ENCODE peak calls at places on chromosomes 4 and X, in five cellular contexts. N is HCT116, O is GM23338, C is fibroblast of lung, X is cardiac muscle cell. D is an unnamed sample. For H3K4me1, the result is how much of the 10 kb centered on the place peaks cover.

GRCh38 chr4:153466637-153467153 is 535 bp downstream of the TMEM131L start:
- DNase-seq in N (no peak), O (peak), C (no peak), X (peak), D (no peak)

GRCh38 chr4:71440612-71441011 is 101.8 kb downstream of the SLC4A4 start:
- DNase-seq in N (no peak), O (no peak), C (no peak), X (no peak), D (no peak)

GRCh38 chr4:119244832-119245231 is 32.3 kb downstream of the USP53 start:
- DNase-seq in N (no peak), O (no peak), C (no peak), X (no peak), D (no peak)

GRCh38 chr4:155038459-155038858 is 170.0 kb upstream of the NPY2R start:
- DNase-seq in N (no peak), O (no peak), C (no peak), X (no peak), D (no peak)

GRCh38 chr4:2785613-2786012 is 7.3 kb upstream of the SH3BP2 start:
- DNase-seq in N (no peak), O (no peak), C (no peak), X (no peak), D (no peak)

GRCh38 chr4:124945422-124945821 is 232.9 kb upstream of the ANKRD50 start:
- DNase-seq in N (no peak), O (no peak), C (no peak), X (no peak), D (no peak)

GRCh38 chrX:30275498-30275897 is 28.6 kb downstream of the MAGEB1 start:
- DNase-seq in N (peak), O (peak), C (peak), X (peak), D (peak)

GRCh38 chr4:156941940-156942548 is 29.6 kb downstream of the PDGFC start:
- DNase-seq in N (no peak), O (peak), C (peak), X (peak), D (peak)

GRCh38 chrX:116281106-116281505 is 110.6 kb downstream of the AGTR2 start:
- DNase-seq in N (no peak), O (peak), C (no peak), X (no peak), D (no peak)

GRCh38 chrX:148947399-148948025 is 447.1 kb downstream of the AFF2 start:
- DNase-seq in N (no peak), O (peak), C (peak), X (no peak), D (no peak)
- TF ChIP-seq CTCF in N (no peak), O (no peak), C (no peak), X (no peak), D (no peak)

GRCh38 chrX:80486299-80486698 is 66.1 kb downstream of the TENT5D start:
- DNase-seq in N (no peak), O (no peak), C (no peak), X (no peak), D (no peak)

GRCh38 chrX:80485543-80485942 is 65.3 kb downstream of the TENT5D start:
- DNase-seq in N (no peak), O (no peak), C (no peak), X (no peak), D (no peak)

GRCh38 chrX:80489166-80489565 is 68.9 kb downstream of the TENT5D start:
- DNase-seq in N (no peak), O (no peak), C (no peak), X (no peak), D (no peak)
- H3K4me3 ChIP-seq in N (no peak), O (no peak), C (no peak), X (no peak), D (no peak)

GRCh38 chr4:139557506-139558110 is 1.6 kb upstream of the SETD7 start:
- DNase-seq in N (no peak), O (peak), C (no peak), X (no peak), D (peak)
- H3K4me1 ChIP-seq in N (under half), O (under half), C (under half), X (under half), D (under half)

GRCh38 chr4:186936496-186937375 is 213.1 kb upstream of the FAT1 start:
- DNase-seq in N (peak), O (no peak), C (peak), X (no peak), D (peak)
- TF ChIP-seq CTCF in N (no peak), O (no peak), C (peak), X (peak), D (no peak)

GRCh38 chrX:48470110-48470832 is at the start of gene SLC38A5:
- DNase-seq in N (no peak), O (no peak), C (no peak), X (no peak), D (no peak)

GRCh38 chrX:48467331-48467761 is 2.7 kb downstream of the SLC38A5 start:
- DNase-seq in N (no peak), O (peak), C (peak), X (no peak), D (no peak)

GRCh38 chrX:48468693-48469691 is 1.1 kb downstream of the SLC38A5 start:
- DNase-seq in N (no peak), O (peak), C (peak), X (no peak), D (no peak)

GRCh38 chrX:48466696-48467095 is 3.4 kb downstream of the SLC38A5 start:
- DNase-seq in N (no peak), O (peak), C (no peak), X (no peak), D (no peak)

GRCh38 chrX:48468247-48468671 is 1.8 kb downstream of the SLC38A5 start:
- DNase-seq in N (no peak), O (peak), C (no peak), X (no peak), D (no peak)
- H3K4me3 ChIP-seq in N (peak), O (peak), C (peak), X (no peak), D (no peak)

GRCh38 chr4:57109847-57110634 is at the start of gene IGFBP7:
- DNase-seq in N (no peak), O (peak), C (no peak), X (peak), D (peak)

GRCh38 chr4:57113870-57114269 is 3.7 kb upstream of the IGFBP7 start:
- DNase-seq in N (no peak), O (peak), C (no peak), X (no peak), D (no peak)

GRCh38 chr4:57110635-57111546 is 706 bp upstream of the IGFBP7 start:
- DNase-seq in N (no peak), O (peak), C (peak), X (peak), D (no peak)

GRCh38 chr4:57104706-57105560 is 5.3 kb downstream of the IGFBP7 start:
- DNase-seq in N (no peak), O (no peak), C (no peak), X (no peak), D (no peak)

GRCh38 chr4:57109530-57109846 is 697 bp downstream of the IGFBP7 start:
- DNase-seq in N (no peak), O (peak), C (no peak), X (no peak), D (no peak)
- H3K4me1 ChIP-seq in N (under half), O (under half), C (under half), X (under half), D (under half)

DNA sequence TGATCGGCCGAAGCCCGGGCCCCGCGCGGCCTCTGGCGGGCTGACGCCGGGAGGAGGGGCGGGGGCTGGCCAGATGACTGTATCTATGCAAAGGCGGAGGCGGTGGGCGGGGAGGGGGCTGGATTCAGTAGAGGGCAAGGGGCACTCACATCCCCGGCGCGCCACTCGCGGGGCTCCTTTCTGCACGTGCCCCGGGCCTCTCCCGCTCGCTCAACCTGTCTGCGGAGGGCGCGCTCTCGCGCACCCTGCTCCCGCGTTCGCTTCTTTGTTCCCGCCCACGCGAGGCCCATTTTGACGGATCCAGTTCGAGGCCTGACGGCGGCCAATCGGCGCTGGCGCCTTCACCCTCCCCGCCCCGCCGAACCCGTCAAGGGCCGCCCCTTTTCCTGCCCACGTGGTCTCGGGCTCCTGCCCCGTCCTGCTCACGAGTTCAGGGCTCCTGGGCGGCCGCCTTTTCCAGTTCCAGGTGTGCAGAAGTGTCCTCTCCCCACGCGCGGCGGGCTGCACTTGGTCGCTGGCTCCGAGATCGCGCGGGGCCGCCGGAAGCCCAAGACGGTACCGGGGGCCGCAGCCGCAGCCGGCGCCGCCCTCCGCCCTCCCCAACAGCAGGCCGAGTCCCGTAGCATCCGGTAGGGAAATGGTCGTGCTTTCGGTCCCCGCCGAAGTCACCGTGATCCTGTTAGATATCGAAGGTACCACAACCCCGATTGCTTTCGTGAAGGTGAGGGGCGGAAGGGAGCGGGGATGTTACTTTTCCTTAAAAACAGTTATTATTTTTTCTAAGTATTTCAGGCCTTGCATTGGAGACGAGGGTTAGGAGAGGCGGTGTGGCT is at the start of the genes ENOPH1 and HNRNPDL:
- DNase-seq in N (peak), O (peak), C (peak), X (peak), D (peak)
- TF ChIP-seq CTCF in N (no peak), O (no peak), C (no peak), X (no peak), D (no peak)

GRCh38 chrX:67545772-67546495 is 2.1 kb downstream of the AR start:
- DNase-seq in N (no peak), O (peak), C (peak), X (peak), D (no peak)

GRCh38 chrX:67546496-67547423 is 2.9 kb downstream of the AR start:
- DNase-seq in N (no peak), O (peak), C (no peak), X (no peak), D (no peak)

GRCh38 chrX:67543818-67544217 is at the start of gene AR:
- DNase-seq in N (no peak), O (peak), C (peak), X (peak), D (peak)

GRCh38 chrX:67544871-67545771 is 1.3 kb downstream of the AR start:
- DNase-seq in N (no peak), O (peak), C (peak), X (no peak), D (no peak)

GRCh38 chrX:67544281-67544680 is 460 bp downstream of the AR start:
- DNase-seq in N (no peak), O (peak), C (peak), X (peak), D (peak)
- H3K4me3 ChIP-seq in N (no peak), O (peak), C (peak), X (peak), D (peak)

DNA sequence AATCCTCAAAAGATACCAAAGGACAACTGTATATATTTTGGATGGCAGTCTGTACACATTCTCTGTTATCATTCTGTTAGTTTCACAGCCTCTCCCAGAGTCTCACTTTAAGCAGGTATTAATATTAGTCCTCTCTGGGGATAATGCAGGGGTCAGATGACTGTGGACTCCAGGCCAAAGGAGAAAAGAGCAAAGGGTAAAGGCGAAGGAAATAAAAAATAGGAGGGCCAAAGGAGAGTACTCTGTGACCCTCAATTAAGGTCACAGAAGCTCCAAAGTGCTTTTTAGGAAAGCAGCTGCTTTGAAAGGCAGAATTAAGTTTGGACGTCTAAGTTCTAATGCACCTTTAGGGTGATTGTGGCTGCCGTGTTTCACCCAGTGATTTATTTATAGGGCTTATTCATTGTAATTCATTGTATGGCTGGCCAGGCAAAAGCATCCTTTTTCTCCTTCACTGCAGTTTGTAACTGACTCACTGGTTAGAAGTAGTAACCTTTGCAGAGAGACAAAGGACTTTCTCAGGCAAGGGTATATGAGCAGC is 7.8 kb downstream of the MSMO1 start:
- DNase-seq in N (no peak), O (no peak), C (no peak), X (no peak), D (no peak)
- H3K4me1 ChIP-seq in N (under half), O (under half), C (under half), X (half or more), D (under half)

GRCh38 chrX:24435038-24435437 is 30.0 kb upstream of the PDK3 start:
- DNase-seq in N (no peak), O (peak), C (no peak), X (no peak), D (no peak)
- TF ChIP-seq CTCF in N (no peak), O (no peak), C (no peak), X (no peak), D (no peak)

D was measured in Caco-2.